ENCODE peak calls at places on chromosomes 11 and 22, in seven cellular contexts. One of them, this sample, is unnamed.

GRCh38 chr11:57406337-57406904 is 16.0 kb upstream of the PRG2 start:
- DNase-seq in endodermal cell: no peak
- DNase-seq in pancreas: no peak
- DNase-seq in left ventricle myocardium inferior: peak; percentile 24
- DNase-seq in mucosa of descending colon: no peak
- DNase-seq in fibroblast of lung: peak; percentile 17
- DNase-seq in body of pancreas: peak; percentile 10
- DNase-seq in this sample: no peak

GRCh38 chr11:60930394-60930793 is 6.1 kb downstream of the TMEM132A start:
- DNase-seq in endodermal cell: no peak
- DNase-seq in pancreas: no peak
- DNase-seq in left ventricle myocardium inferior: no peak
- DNase-seq in mucosa of descending colon: no peak
- DNase-seq in fibroblast of lung: no peak
- DNase-seq in body of pancreas: no peak
- DNase-seq in this sample: no peak

GRCh38 chr11:70305501-70305900 is 35.0 kb downstream of the PPFIA1 start:
- DNase-seq in endodermal cell: no peak
- DNase-seq in pancreas: no peak
- DNase-seq in left ventricle myocardium inferior: no peak
- DNase-seq in mucosa of descending colon: no peak
- DNase-seq in fibroblast of lung: no peak
- DNase-seq in body of pancreas: no peak
- DNase-seq in this sample: no peak

GRCh38 chr22:32796865-32797573 is 4.5 kb upstream of the TIMP3 start:
- DNase-seq in endodermal cell: peak; percentile 87
- DNase-seq in pancreas: peak; percentile 63
- DNase-seq in left ventricle myocardium inferior: peak; percentile 63
- DNase-seq in mucosa of descending colon: peak; percentile 64
- DNase-seq in fibroblast of lung: peak; percentile 85
- DNase-seq in body of pancreas: peak; percentile 68
- DNase-seq in this sample: peak; percentile 69

GRCh38 chr11:74311352-74311926 is at the start of gene P4HA3:
- DNase-seq in endodermal cell: peak; percentile 94
- DNase-seq in pancreas: peak; percentile 83
- DNase-seq in left ventricle myocardium inferior: peak; percentile 69
- DNase-seq in mucosa of descending colon: peak; percentile 76
- DNase-seq in fibroblast of lung: peak; percentile 46
- DNase-seq in body of pancreas: peak; percentile 78
- DNase-seq in this sample: peak; percentile 86

GRCh38 chr11:117072517-117073218 is 25.6 kb downstream of the SIK3 start:
- DNase-seq in endodermal cell: no peak
- DNase-seq in pancreas: no peak
- DNase-seq in left ventricle myocardium inferior: no peak
- DNase-seq in mucosa of descending colon: no peak
- DNase-seq in fibroblast of lung: peak; percentile 95
- DNase-seq in body of pancreas: no peak
- DNase-seq in this sample: no peak

GRCh38 chr11:64090811-64091516 is 55.2 kb downstream of the FLRT1 start:
- DNase-seq in endodermal cell: peak; percentile 68
- DNase-seq in pancreas: no peak
- DNase-seq in left ventricle myocardium inferior: no peak
- DNase-seq in mucosa of descending colon: no peak
- DNase-seq in fibroblast of lung: peak; percentile 80
- DNase-seq in body of pancreas: no peak
- DNase-seq in this sample: no peak

GRCh38 chr11:70364745-70365535 is 33.4 kb upstream of the CTTN start:
- DNase-seq in endodermal cell: no peak
- DNase-seq in pancreas: no peak
- DNase-seq in left ventricle myocardium inferior: no peak
- DNase-seq in mucosa of descending colon: no peak
- DNase-seq in fibroblast of lung: no peak
- DNase-seq in body of pancreas: no peak
- DNase-seq in this sample: no peak

GRCh38 chr11:95698939-95699562 is 90.5 kb downstream of the FAM76B start:
- DNase-seq in endodermal cell: no peak
- DNase-seq in pancreas: no peak
- DNase-seq in left ventricle myocardium inferior: no peak
- DNase-seq in mucosa of descending colon: no peak
- DNase-seq in fibroblast of lung: no peak
- DNase-seq in body of pancreas: no peak
- DNase-seq in this sample: no peak

GRCh38 chr22:42962295-42963230 is 52.4 kb downstream of the PACSIN2 start:
- DNase-seq in endodermal cell: peak; percentile 51
- DNase-seq in pancreas: no peak
- DNase-seq in left ventricle myocardium inferior: no peak
- DNase-seq in mucosa of descending colon: peak; percentile 73
- DNase-seq in fibroblast of lung: peak; percentile 39
- DNase-seq in body of pancreas: peak; percentile 64
- DNase-seq in this sample: peak; percentile 70

GRCh38 chr11:112339566-112339965 is 78.9 kb upstream of the PLET1 start:
- DNase-seq in endodermal cell: peak; percentile 11
- DNase-seq in pancreas: no peak
- DNase-seq in left ventricle myocardium inferior: no peak
- DNase-seq in mucosa of descending colon: no peak
- DNase-seq in fibroblast of lung: no peak
- DNase-seq in body of pancreas: no peak
- DNase-seq in this sample: no peak

GRCh38 chr22:50363411-50364194 is 20.5 kb downstream of the PPP6R2 start:
- DNase-seq in endodermal cell: no peak
- DNase-seq in pancreas: no peak
- DNase-seq in left ventricle myocardium inferior: no peak
- DNase-seq in mucosa of descending colon: no peak
- DNase-seq in fibroblast of lung: no peak
- DNase-seq in body of pancreas: no peak
- DNase-seq in this sample: no peak

GRCh38 chr11:105033781-105034180 is 1.2 kb downstream of the CASP1 start:
- DNase-seq in endodermal cell: no peak
- DNase-seq in pancreas: no peak
- DNase-seq in left ventricle myocardium inferior: no peak
- DNase-seq in mucosa of descending colon: no peak
- DNase-seq in fibroblast of lung: no peak
- DNase-seq in body of pancreas: no peak
- DNase-seq in this sample: no peak

GRCh38 chr22:35330258-35330861 is 30.7 kb downstream of the TOM1 start:
- DNase-seq in endodermal cell: no peak
- DNase-seq in pancreas: peak; percentile 46
- DNase-seq in left ventricle myocardium inferior: peak; percentile 90
- DNase-seq in mucosa of descending colon: peak; percentile 83
- DNase-seq in fibroblast of lung: peak; percentile 91
- DNase-seq in body of pancreas: peak; percentile 60
- DNase-seq in this sample: peak; percentile 70

GRCh38 chr11:611001-611996 is 4.5 kb downstream of the IRF7 start:
- DNase-seq in endodermal cell: no peak
- DNase-seq in pancreas: peak; percentile 26
- DNase-seq in left ventricle myocardium inferior: no peak
- DNase-seq in mucosa of descending colon: peak; percentile 63
- DNase-seq in fibroblast of lung: no peak
- DNase-seq in body of pancreas: no peak
- DNase-seq in this sample: no peak

GRCh38 chr11:72354356-72355115 is 79.8 kb downstream of the CLPB start:
- DNase-seq in endodermal cell: peak; percentile 75
- DNase-seq in pancreas: no peak
- DNase-seq in left ventricle myocardium inferior: no peak
- DNase-seq in mucosa of descending colon: no peak
- DNase-seq in fibroblast of lung: no peak
- DNase-seq in body of pancreas: no peak
- DNase-seq in this sample: no peak

GRCh38 chr11:44506375-44507016 is 59.0 kb upstream of the CD82 start:
- DNase-seq in endodermal cell: no peak
- DNase-seq in pancreas: no peak
- DNase-seq in left ventricle myocardium inferior: no peak
- DNase-seq in mucosa of descending colon: no peak
- DNase-seq in fibroblast of lung: no peak
- DNase-seq in body of pancreas: no peak
- DNase-seq in this sample: no peak

GRCh38 chr11:66015936-66016792 is 4.4 kb downstream of the CST6 start:
- DNase-seq in endodermal cell: no peak
- DNase-seq in pancreas: no peak
- DNase-seq in left ventricle myocardium inferior: no peak
- DNase-seq in mucosa of descending colon: peak; percentile 29
- DNase-seq in fibroblast of lung: no peak
- DNase-seq in body of pancreas: no peak
- DNase-seq in this sample: no peak

GRCh38 chr11:106091480-106092123 is 14.1 kb downstream of the AASDHPPT start:
- DNase-seq in endodermal cell: no peak
- DNase-seq in pancreas: no peak
- DNase-seq in left ventricle myocardium inferior: no peak
- DNase-seq in mucosa of descending colon: no peak
- DNase-seq in fibroblast of lung: peak; percentile 84
- DNase-seq in body of pancreas: no peak
- DNase-seq in this sample: no peak

GRCh38 chr22:42340695-42341383 is 70.4 kb upstream of the TCF20 start:
- DNase-seq in endodermal cell: peak; percentile 85
- DNase-seq in pancreas: no peak
- DNase-seq in left ventricle myocardium inferior: no peak
- DNase-seq in mucosa of descending colon: no peak
- DNase-seq in fibroblast of lung: no peak
- DNase-seq in body of pancreas: peak; percentile 46
- DNase-seq in this sample: no peak

GRCh38 chr11:46666982-46667590 is 33.3 kb downstream of the ARHGAP1 start:
- DNase-seq in endodermal cell: no peak
- DNase-seq in pancreas: no peak
- DNase-seq in left ventricle myocardium inferior: no peak
- DNase-seq in mucosa of descending colon: no peak
- DNase-seq in fibroblast of lung: no peak
- DNase-seq in body of pancreas: no peak
- DNase-seq in this sample: no peak

GRCh38 chr11:65416341-65417185 is 6.0 kb upstream of the NEAT1 start:
- DNase-seq in endodermal cell: peak; percentile 98
- DNase-seq in pancreas: peak; percentile 92
- DNase-seq in left ventricle myocardium inferior: peak; percentile 94
- DNase-seq in mucosa of descending colon: peak; percentile 96
- DNase-seq in fibroblast of lung: peak; percentile 74
- DNase-seq in body of pancreas: peak; percentile 94
- DNase-seq in this sample: peak; percentile 96

GRCh38 chr11:44033411-44033850 is 14.3 kb upstream of the ACCSL start:
- DNase-seq in endodermal cell: no peak
- DNase-seq in pancreas: no peak
- DNase-seq in left ventricle myocardium inferior: no peak
- DNase-seq in mucosa of descending colon: no peak
- DNase-seq in fibroblast of lung: no peak
- DNase-seq in body of pancreas: no peak
- DNase-seq in this sample: no peak

GRCh38 chr11:16403851-16404250 is 47.5 kb upstream of the SOX6 start:
- DNase-seq in endodermal cell: no peak
- DNase-seq in pancreas: no peak
- DNase-seq in left ventricle myocardium inferior: no peak
- DNase-seq in mucosa of descending colon: no peak
- DNase-seq in fibroblast of lung: no peak
- DNase-seq in body of pancreas: no peak
- DNase-seq in this sample: no peak

GRCh38 chr11:33567004-33567403 is 133.6 kb downstream of the C11orf91 start:
- DNase-seq in endodermal cell: no peak
- DNase-seq in pancreas: no peak
- DNase-seq in left ventricle myocardium inferior: no peak
- DNase-seq in mucosa of descending colon: no peak
- DNase-seq in fibroblast of lung: no peak
- DNase-seq in body of pancreas: no peak
- DNase-seq in this sample: no peak

GRCh38 chr11:57781529-57781943 is 19.9 kb downstream of the CTNND1 start:
- DNase-seq in endodermal cell: peak; percentile 94
- DNase-seq in pancreas: peak; percentile 82
- DNase-seq in left ventricle myocardium inferior: no peak
- DNase-seq in mucosa of descending colon: peak; percentile 73
- DNase-seq in fibroblast of lung: no peak
- DNase-seq in body of pancreas: peak; percentile 91
- DNase-seq in this sample: peak; percentile 82

GRCh38 chr11:121521145-121522042 is 68.6 kb upstream of the SORL1-AS1 start:
- DNase-seq in endodermal cell: no peak
- DNase-seq in pancreas: no peak
- DNase-seq in left ventricle myocardium inferior: no peak
- DNase-seq in mucosa of descending colon: no peak
- DNase-seq in fibroblast of lung: no peak
- DNase-seq in body of pancreas: no peak
- DNase-seq in this sample: no peak

GRCh38 chr11:34850339-34850738 is 65.8 kb downstream of the APIP start:
- DNase-seq in endodermal cell: peak; percentile 17
- DNase-seq in pancreas: no peak
- DNase-seq in left ventricle myocardium inferior: no peak
- DNase-seq in mucosa of descending colon: no peak
- DNase-seq in fibroblast of lung: no peak
- DNase-seq in body of pancreas: no peak
- DNase-seq in this sample: peak; percentile 67

GRCh38 chr11:17719028-17719939 is at the start of gene MYOD1:
- DNase-seq in endodermal cell: peak; percentile 86
- DNase-seq in pancreas: no peak
- DNase-seq in left ventricle myocardium inferior: no peak
- DNase-seq in mucosa of descending colon: no peak
- DNase-seq in fibroblast of lung: no peak
- DNase-seq in body of pancreas: no peak
- DNase-seq in this sample: no peak

GRCh38 chr11:10302744-10303557 is 1.9 kb upstream of the ADM start:
- DNase-seq in endodermal cell: peak; percentile 81
- DNase-seq in pancreas: peak; percentile 86
- DNase-seq in left ventricle myocardium inferior: peak; percentile 89
- DNase-seq in mucosa of descending colon: peak; percentile 96
- DNase-seq in fibroblast of lung: peak; percentile 75
- DNase-seq in body of pancreas: peak; percentile 88
- DNase-seq in this sample: peak; percentile 98
- TF ChIP-seq CTCF in endodermal cell: no peak
- TF ChIP-seq CTCF in pancreas: no peak
- TF ChIP-seq CTCF in left ventricle myocardium inferior: peak; percentile 12
- TF ChIP-seq CTCF in mucosa of descending colon: no peak
- TF ChIP-seq CTCF in fibroblast of lung: no peak
- TF ChIP-seq CTCF in body of pancreas: no peak
- TF ChIP-seq CTCF in this sample: no peak

GRCh38 chr11:100969008-100969407 is 160.6 kb downstream of the PGR start:
- DNase-seq in endodermal cell: no peak
- DNase-seq in pancreas: no peak
- DNase-seq in left ventricle myocardium inferior: no peak
- DNase-seq in mucosa of descending colon: no peak
- DNase-seq in fibroblast of lung: no peak
- DNase-seq in body of pancreas: no peak
- DNase-seq in this sample: no peak
- H3K4me1 ChIP-seq in endodermal cell: peaks cover 6% of the 10 kb centered on the region
- H3K4me1 ChIP-seq in pancreas: no peaks in the 10 kb centered on the region
- H3K4me1 ChIP-seq in left ventricle myocardium inferior: peaks cover 18% of the 10 kb centered on the region
- H3K4me1 ChIP-seq in mucosa of descending colon: no peaks in the 10 kb centered on the region
- H3K4me1 ChIP-seq in fibroblast of lung: no peaks in the 10 kb centered on the region
- H3K4me1 ChIP-seq in body of pancreas: no peaks in the 10 kb centered on the region
- H3K4me1 ChIP-seq in this sample: no peaks in the 10 kb centered on the region

GRCh38 chr11:86115542-86116385 is 46.9 kb upstream of the PICALM start:
- DNase-seq in endodermal cell: no peak
- DNase-seq in pancreas: no peak
- DNase-seq in left ventricle myocardium inferior: no peak
- DNase-seq in mucosa of descending colon: no peak
- DNase-seq in fibroblast of lung: no peak
- DNase-seq in body of pancreas: no peak
- DNase-seq in this sample: no peak
- TF ChIP-seq CTCF in endodermal cell: peak; percentile 24
- TF ChIP-seq CTCF in pancreas: no peak
- TF ChIP-seq CTCF in left ventricle myocardium inferior: no peak
- TF ChIP-seq CTCF in mucosa of descending colon: no peak
- TF ChIP-seq CTCF in fibroblast of lung: no peak
- TF ChIP-seq CTCF in body of pancreas: no peak
- TF ChIP-seq CTCF in this sample: no peak

GRCh38 chr22:39173787-39174497 is 21.5 kb upstream of the CBX7 start:
- DNase-seq in endodermal cell: peak; percentile 77
- DNase-seq in pancreas: no peak
- DNase-seq in left ventricle myocardium inferior: no peak
- DNase-seq in mucosa of descending colon: peak; percentile 52
- DNase-seq in fibroblast of lung: no peak
- DNase-seq in body of pancreas: no peak
- DNase-seq in this sample: no peak
- H3K4me1 ChIP-seq in endodermal cell: peaks cover 33% of the 10 kb centered on the region
- H3K4me1 ChIP-seq in pancreas: peaks cover 15% of the 10 kb centered on the region
- H3K4me1 ChIP-seq in left ventricle myocardium inferior: peaks cover 77% of the 10 kb centered on the region
- H3K4me1 ChIP-seq in mucosa of descending colon: peaks cover 16% of the 10 kb centered on the region
- H3K4me1 ChIP-seq in fibroblast of lung: peaks cover 38% of the 10 kb centered on the region
- H3K4me1 ChIP-seq in body of pancreas: peaks cover 50% of the 10 kb centered on the region
- H3K4me1 ChIP-seq in this sample: peaks cover 6% of the 10 kb centered on the region

This sample was measured in colonic mucosa.